ENCODE peak calls at places on chromosomes 13 and 19, in ten cellular contexts. T, H, A, R, Y, F, B, S, O and V are unnamed samples. For H3K4me1, the result is how much of the 10 kb centered on the place peaks cover.

GRCh38 chr19:55368701-55369563 is 1.3 kb downstream of the IL11 start:
- DNase-seq in T (no peak), H (no peak), A (peak), R (no peak), Y (no peak), F (no peak), B (no peak), S (no peak), O (no peak), V (no peak)

GRCh38 chr19:53977429-53977990 is 13.9 kb upstream of the CACNG6 start:
- DNase-seq in T (peak), H (peak), A (peak), R (peak), Y (peak), F (no peak), B (no peak), S (no peak), O (peak), V (no peak)

GRCh38 chr13:110689041-110689440 is 16.9 kb downstream of the CARS2 start:
- DNase-seq in T (no peak), H (no peak), A (no peak), R (no peak), Y (no peak), F (no peak), B (no peak), S (peak), O (no peak), V (no peak)

GRCh38 chr19:46697142-46697960 is 19.6 kb downstream of the PRKD2 start:
- DNase-seq in T (peak), H (peak), A (peak), R (peak), Y (no peak), F (peak), B (no peak), S (peak), O (peak), V (no peak)

GRCh38 chr13:111646464-111646855 is 326.0 kb downstream of the TEX29 start:
- DNase-seq in T (no peak), H (peak), A (no peak), R (no peak), Y (no peak), F (no peak), B (no peak), S (no peak), O (no peak), V (no peak)

GRCh38 chr13:33868343-33868994 is 50.5 kb downstream of the RFC3 start:
- DNase-seq in T (no peak), H (no peak), A (no peak), R (no peak), Y (no peak), F (no peak), B (no peak), S (no peak), O (no peak), V (no peak)

GRCh38 chr13:28590450-28590849 is 68.5 kb upstream of the POMP start:
- DNase-seq in T (no peak), H (no peak), A (no peak), R (no peak), Y (no peak), F (no peak), B (no peak), S (no peak), O (no peak), V (no peak)

GRCh38 chr19:19121371-19121770 is 16.9 kb downstream of the TMEM161A start:
- DNase-seq in T (no peak), H (no peak), A (no peak), R (no peak), Y (no peak), F (no peak), B (no peak), S (no peak), O (no peak), V (no peak)

GRCh38 chr13:65378943-65379519 is 1851.1 kb downstream of the PCDH9 start:
- DNase-seq in T (no peak), H (no peak), A (peak), R (no peak), Y (no peak), F (no peak), B (no peak), S (no peak), O (no peak), V (no peak)

GRCh38 chr19:11330103-11330502 is 9.4 kb downstream of the RAB3D start:
- DNase-seq in T (no peak), H (no peak), A (no peak), R (no peak), Y (no peak), F (no peak), B (no peak), S (no peak), O (no peak), V (no peak)

GRCh38 chr19:48965806-48966540 is 864 bp downstream of the FTL start:
- DNase-seq in T (peak), H (peak), A (peak), R (peak), Y (peak), F (peak), B (no peak), S (peak), O (peak), V (peak)
- TF ChIP-seq POLR2A in T (no peak), H (no peak), A (peak), R (no peak), Y (no peak), F (no peak), B (no peak), S (peak), O (no peak), V (no peak)

GRCh38 chr13:20148501-20149183 is 12.2 kb downstream of the GJA3 start:
- DNase-seq in T (no peak), H (no peak), A (no peak), R (no peak), Y (no peak), F (no peak), B (no peak), S (no peak), O (no peak), V (no peak)
- H3K4me1 ChIP-seq in T (under half), H (under half), A (under half), R (under half), Y (under half), F (under half), B (under half), S (under half), O (under half), V (under half)

GRCh38 chr19:6728346-6728745 is 7.9 kb upstream of the C3 start:
- DNase-seq in T (peak), H (no peak), A (no peak), R (no peak), Y (no peak), F (no peak), B (no peak), S (peak), O (no peak), V (no peak)

GRCh38 chr19:6730941-6731670 is 6.3 kb downstream of the GPR108 start:
- DNase-seq in T (no peak), H (no peak), A (no peak), R (no peak), Y (no peak), F (no peak), B (no peak), S (no peak), O (no peak), V (no peak)

GRCh38 chr19:6729573-6730152 is 7.7 kb downstream of the GPR108 start:
- DNase-seq in T (no peak), H (no peak), A (no peak), R (no peak), Y (no peak), F (no peak), B (no peak), S (no peak), O (no peak), V (no peak)

GRCh38 chr19:6731822-6732221 is 5.6 kb downstream of the GPR108 start:
- DNase-seq in T (no peak), H (no peak), A (no peak), R (no peak), Y (no peak), F (no peak), B (no peak), S (no peak), O (no peak), V (no peak)

DNA sequence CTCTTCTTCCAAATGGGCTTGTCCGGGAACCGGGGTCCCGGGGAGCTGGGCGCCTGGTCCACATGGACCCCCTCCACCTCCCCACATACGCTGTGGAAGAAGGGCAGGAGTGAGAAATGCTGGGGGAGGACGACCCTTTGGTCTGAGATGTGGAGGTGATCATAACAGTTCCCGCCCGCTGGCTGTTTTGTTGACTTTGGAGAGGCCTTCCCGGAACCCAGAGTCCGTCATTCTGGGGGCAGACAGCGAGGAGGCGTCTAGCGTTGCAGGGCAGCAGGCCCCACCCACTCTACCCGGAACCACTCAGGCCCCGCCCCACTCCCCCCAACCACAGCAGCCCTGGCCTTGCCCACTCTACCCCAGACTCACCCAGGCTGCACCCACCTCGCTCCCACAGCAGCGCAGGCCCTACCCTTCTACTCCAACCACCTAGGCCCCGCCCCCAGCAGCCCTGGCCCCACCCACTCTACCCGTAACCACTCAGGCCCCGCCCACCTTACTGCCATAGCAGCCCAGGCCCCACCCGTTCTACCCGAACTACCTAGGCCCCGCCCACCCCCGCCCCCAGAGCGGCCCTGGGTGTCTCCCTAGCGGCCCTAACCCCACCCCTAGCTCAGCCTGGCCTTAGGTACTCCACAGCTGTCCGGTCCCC is 7.1 kb downstream of the GPR108 start:
- DNase-seq in T (peak), H (peak), A (no peak), R (peak), Y (no peak), F (peak), B (no peak), S (no peak), O (peak), V (no peak)
- TF ChIP-seq POLR2A in T (peak), H (no peak), A (no peak), R (no peak), Y (no peak), F (no peak), B (no peak), S (no peak), O (peak), V (no peak)

GRCh38 chr13:47611664-47612288 is 389.3 kb downstream of the SUCLA2 start:
- DNase-seq in T (no peak), H (no peak), A (peak), R (no peak), Y (no peak), F (no peak), B (no peak), S (no peak), O (no peak), V (no peak)
- H3K4me1 ChIP-seq in T (under half), H (under half), A (under half), R (under half), Y (under half), F (under half), B (under half), S (under half), O (under half), V (under half)